ENCODE peak calls at places on chromosomes 13 and 19, in ten cellular contexts. Z, Y, P, J, L, C, A, B, K and G are unnamed samples.

GRCh38 chr19:17404015-17404414 is 1.4 kb downstream of the BST2 start:
- DNase-seq in Z (no peak), Y (no peak), P (no peak), J (no peak), L (no peak), C (no peak), A (no peak), B (no peak), K (no peak), G (no peak)

GRCh38 chr13:20188649-20189553 is 3.8 kb downstream of the GJB2 start:
- DNase-seq in Z (no peak), Y (no peak), P (peak; percentile 37), J (no peak), L (no peak), C (no peak), A (no peak), B (no peak), K (no peak), G (peak; percentile 47)

GRCh38 chr19:11381535-11382369 is 2.4 kb downstream of the EPOR start:
- DNase-seq in Z (no peak), Y (peak; percentile 93), P (peak; percentile 95), J (peak; percentile 84), L (peak; percentile 76), C (peak; percentile 71), A (no peak), B (peak; percentile 82), K (no peak), G (peak; percentile 77)

GRCh38 chr19:6393074-6393981 is at the start of gene GTF2F1:
- DNase-seq in Z (peak; percentile 62), Y (peak; percentile 95), P (peak; percentile 98), J (peak; percentile 98), L (peak; percentile 94), C (peak; percentile 91), A (peak; percentile 72), B (peak; percentile 97), K (peak; percentile 89), G (peak; percentile 97)

GRCh38 chr19:40756502-40757110 is 5.6 kb downstream of the SNRPA start:
- DNase-seq in Z (no peak), Y (no peak), P (no peak), J (no peak), L (no peak), C (no peak), A (no peak), B (no peak), K (no peak), G (no peak)

GRCh38 chr13:94128430-94128829 is 351.1 kb downstream of the DCT start:
- DNase-seq in Z (no peak), Y (no peak), P (no peak), J (peak; percentile 54), L (no peak), C (no peak), A (peak; percentile 49), B (no peak), K (no peak), G (no peak)

GRCh38 chr19:15471639-15472101 is 7.3 kb upstream of the RASAL3 start:
- DNase-seq in Z (no peak), Y (no peak), P (no peak), J (no peak), L (no peak), C (no peak), A (no peak), B (no peak), K (no peak), G (no peak)

GRCh38 chr13:79646880-79647279 is 165.9 kb downstream of the NDFIP2 start:
- DNase-seq in Z (no peak), Y (no peak), P (no peak), J (no peak), L (no peak), C (no peak), A (no peak), B (no peak), K (no peak), G (no peak)

GRCh38 chr19:42175952-42176648 is 41.4 kb downstream of the DEDD2 start:
- DNase-seq in Z (no peak), Y (no peak), P (peak; percentile 65), J (peak; percentile 19), L (no peak), C (no peak), A (no peak), B (peak; percentile 19), K (no peak), G (no peak)

GRCh38 chr13:77543711-77544110 is 8.2 kb downstream of the SCEL start:
- DNase-seq in Z (no peak), Y (no peak), P (no peak), J (no peak), L (no peak), C (no peak), A (no peak), B (no peak), K (no peak), G (no peak)

GRCh38 chr19:35347171-35347929 is at the start of gene FFAR1:
- DNase-seq in Z (no peak), Y (no peak), P (no peak), J (no peak), L (no peak), C (peak; percentile 25), A (no peak), B (no peak), K (no peak), G (no peak)

GRCh38 chr19:58311345-58311744 is 6.2 kb downstream of the ERVK3-1 start:
- DNase-seq in Z (no peak), Y (no peak), P (no peak), J (no peak), L (no peak), C (no peak), A (no peak), B (no peak), K (no peak), G (no peak)

GRCh38 chr19:16462757-16463250 is 9.0 kb downstream of the EPS15L1 start:
- DNase-seq in Z (no peak), Y (peak; percentile 56), P (no peak), J (no peak), L (peak; percentile 41), C (no peak), A (no peak), B (no peak), K (no peak), G (no peak)

GRCh38 chr19:13132471-13133166 is 14.6 kb downstream of the NACC1 start:
- DNase-seq in Z (no peak), Y (peak; percentile 78), P (no peak), J (peak; percentile 36), L (no peak), C (peak; percentile 29), A (no peak), B (peak; percentile 33), K (no peak), G (no peak)

GRCh38 chr19:2356036-2356646 is 3.9 kb upstream of the TMPRSS9 start:
- DNase-seq in Z (no peak), Y (no peak), P (no peak), J (no peak), L (no peak), C (no peak), A (no peak), B (no peak), K (no peak), G (no peak)
- TF ChIP-seq CTCF in Z (no peak), Y (no peak), P (no peak), J (no peak), L (no peak), C (no peak), A (no peak), B (no peak), K (no peak), G (no peak)

DNA sequence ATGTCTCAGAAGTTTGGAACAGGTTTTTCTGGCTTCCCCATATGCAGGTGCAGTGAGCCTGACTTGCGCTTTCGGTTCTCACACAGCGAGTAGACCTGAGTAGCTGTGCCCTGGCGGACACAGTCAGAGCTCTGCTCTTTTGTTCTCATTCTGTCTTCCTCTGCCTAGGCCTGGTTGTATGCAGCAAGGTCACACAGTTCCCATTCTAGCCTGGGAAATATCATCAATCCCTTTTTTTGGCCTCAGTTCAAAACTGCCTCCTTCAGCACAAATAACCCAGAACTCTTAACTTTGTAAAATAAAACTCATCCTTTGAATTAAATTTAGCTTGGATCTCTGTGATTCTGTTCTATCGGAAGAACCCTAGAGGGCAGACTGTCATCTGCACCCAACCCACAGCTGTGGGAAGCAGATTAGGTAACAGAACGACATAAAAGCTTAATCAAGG is 10.2 kb downstream of the OXGR1 start:
- DNase-seq in Z (no peak), Y (peak; percentile 12), P (peak; percentile 62), J (no peak), L (no peak), C (no peak), A (no peak), B (no peak), K (peak; percentile 57), G (peak; percentile 21)
- TF ChIP-seq CTCF in Z (peak; percentile 26), Y (peak; percentile 16), P (peak; percentile 50), J (peak; percentile 24), L (peak; percentile 50), C (no peak), A (no peak), B (peak; percentile 10), K (peak; percentile 7), G (peak; percentile 45)

GRCh38 chr13:31424130-31424729 is 224.5 kb downstream of the B3GLCT start:
- DNase-seq in Z (peak; percentile 15), Y (peak; percentile 82), P (peak; percentile 85), J (peak; percentile 89), L (peak; percentile 69), C (peak; percentile 31), A (peak; percentile 34), B (peak; percentile 78), K (peak; percentile 69), G (peak; percentile 84)
- TF ChIP-seq CTCF in Z (peak; percentile 99), Y (peak; percentile 98), P (peak; percentile 95), J (peak; percentile 96), L (peak; percentile 92), C (peak; percentile 68), A (peak; percentile 96), B (peak; percentile 94), K (peak; percentile 77), G (peak; percentile 83)

DNA sequence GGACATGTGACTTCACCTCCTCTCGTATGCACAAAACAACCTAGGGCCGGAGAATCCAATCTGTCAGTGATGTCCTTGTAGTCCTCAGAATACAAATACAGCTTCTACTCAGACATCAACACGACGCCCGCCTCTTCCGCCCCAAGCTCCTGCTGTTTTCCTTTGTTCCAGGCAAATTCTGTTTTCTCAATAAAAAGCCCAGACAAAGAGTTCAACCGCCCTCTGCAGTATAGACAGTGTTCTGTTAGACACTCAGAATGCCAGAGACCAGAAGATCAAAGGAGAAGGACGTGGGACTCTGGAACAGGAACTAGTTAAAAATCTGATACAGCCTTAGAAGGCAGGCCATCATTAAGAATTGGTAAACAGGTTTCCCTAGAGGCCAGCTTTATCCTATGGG is 42.0 kb upstream of the GGACT start:
- DNase-seq in Z (no peak), Y (no peak), P (peak; percentile 78), J (no peak), L (no peak), C (no peak), A (no peak), B (no peak), K (no peak), G (no peak)
- TF ChIP-seq CTCF in Z (no peak), Y (no peak), P (peak; percentile 32), J (no peak), L (no peak), C (no peak), A (no peak), B (no peak), K (no peak), G (no peak)

GRCh38 chr19:1811942-1812425 is at the start of gene ATP8B3:
- DNase-seq in Z (no peak), Y (no peak), P (no peak), J (no peak), L (no peak), C (no peak), A (no peak), B (no peak), K (no peak), G (no peak)
- TF ChIP-seq CTCF in Z (peak; percentile 30), Y (no peak), P (peak; percentile 37), J (no peak), L (peak; percentile 20), C (no peak), A (peak; percentile 22), B (no peak), K (no peak), G (no peak)